ENCODE peak calls at places on chromosomes 4 and X, in six cellular contexts. C is adrenal gland, D is GM12878, L is cardiac muscle cell, T is IMR-90, G is adipocyte. I is an unnamed sample.
A peak's percentile ranks its signal among the peaks of the same experiment; 100 is the strongest.

GRCh38 chrX:105910563-105911105 is 88.3 kb downstream of the NRK start:
- DNase-seq in C (no peak), D (no peak), L (peak; percentile 86), T (no peak), G (no peak), I (no peak)

GRCh38 chr4:13537011-13537831 is 7.1 kb downstream of the NKX3-2 start:
- DNase-seq in C (no peak), D (no peak), L (no peak), T (no peak), G (no peak), I (no peak)

GRCh38 chr4:100707786-100708185 is 190.0 kb upstream of the EMCN start:
- DNase-seq in C (no peak), D (no peak), L (peak; percentile 5), T (no peak), G (peak; percentile 2), I (no peak)

GRCh38 chr4:53706422-53707032 is 115.2 kb upstream of the LNX1 start:
- DNase-seq in C (peak; percentile 20), D (peak; percentile 45), L (peak; percentile 87), T (peak; percentile 71), G (peak; percentile 89), I (peak; percentile 40)

GRCh38 chrX:123797543-123798447 is 62.1 kb upstream of the XIAP start:
- DNase-seq in C (no peak), D (no peak), L (no peak), T (no peak), G (no peak), I (no peak)

GRCh38 chrX:147916375-147916968 is 4.8 kb downstream of the FMR1 start:
- DNase-seq in C (no peak), D (no peak), L (no peak), T (no peak), G (no peak), I (no peak)

GRCh38 chr4:79662651-79663050 is 254.6 kb upstream of the GK2 start:
- DNase-seq in C (no peak), D (no peak), L (no peak), T (no peak), G (no peak), I (no peak)

GRCh38 chrX:124478046-124478445 is 131.7 kb downstream of the SH2D1A start:
- DNase-seq in C (no peak), D (no peak), L (no peak), T (no peak), G (no peak), I (no peak)

GRCh38 chr4:27308379-27308778 is 447.7 kb downstream of the STIM2 start:
- DNase-seq in C (no peak), D (no peak), L (no peak), T (no peak), G (no peak), I (no peak)

GRCh38 chr4:150379454-150379853 is 202.5 kb upstream of the MAB21L2 start:
- DNase-seq in C (no peak), D (no peak), L (peak; percentile 25), T (peak; percentile 64), G (no peak), I (no peak)

GRCh38 chr4:176638992-176639391 is 153.7 kb downstream of the VEGFC start:
- DNase-seq in C (no peak), D (no peak), L (peak; percentile 28), T (peak; percentile 23), G (no peak), I (no peak)

GRCh38 chr4:152032722-152033131 is 271.9 kb upstream of the GATB start:
- DNase-seq in C (peak; percentile 74), D (no peak), L (peak; percentile 34), T (peak; percentile 88), G (peak; percentile 63), I (no peak)

GRCh38 chr4:16801356-16801755 is 97.1 kb downstream of the LDB2 start:
- DNase-seq in C (no peak), D (no peak), L (no peak), T (peak; percentile 52), G (no peak), I (no peak)

GRCh38 chrX:69038188-69038587 is 127.1 kb downstream of the PJA1 start:
- DNase-seq in C (peak; percentile 2), D (no peak), L (no peak), T (no peak), G (no peak), I (no peak)

GRCh38 chr4:84879651-84880200 is 86.8 kb downstream of the WDFY3 start:
- DNase-seq in C (no peak), D (no peak), L (peak; percentile 19), T (peak; percentile 33), G (peak; percentile 50), I (no peak)

GRCh38 chr4:102693266-102693850 is 67.4 kb downstream of the MANBA start:
- DNase-seq in C (no peak), D (no peak), L (no peak), T (peak; percentile 67), G (peak; percentile 2), I (no peak)

GRCh38 chr4:7031526-7032449 is 11.4 kb upstream of the TADA2B start:
- DNase-seq in C (no peak), D (no peak), L (no peak), T (no peak), G (no peak), I (no peak)

GRCh38 chrX:338836-339400 is 20.3 kb upstream of the GTPBP6 start:
- DNase-seq in C (no peak), D (no peak), L (no peak), T (no peak), G (no peak), I (no peak)

GRCh38 chr4:76060506-76060905 is 14.0 kb upstream of the ART3 start:
- DNase-seq in C (no peak), D (no peak), L (no peak), T (no peak), G (no peak), I (no peak)

GRCh38 chrX:63250253-63250868 is 100.8 kb downstream of the SPIN4 start:
- DNase-seq in C (peak; percentile 52), D (peak; percentile 60), L (peak; percentile 84), T (peak; percentile 85), G (peak; percentile 86), I (peak; percentile 30)

GRCh38 chr4:162061214-162061613 is 102.6 kb downstream of the FSTL5 start:
- DNase-seq in C (no peak), D (no peak), L (no peak), T (no peak), G (peak; percentile 38), I (no peak)

DNA sequence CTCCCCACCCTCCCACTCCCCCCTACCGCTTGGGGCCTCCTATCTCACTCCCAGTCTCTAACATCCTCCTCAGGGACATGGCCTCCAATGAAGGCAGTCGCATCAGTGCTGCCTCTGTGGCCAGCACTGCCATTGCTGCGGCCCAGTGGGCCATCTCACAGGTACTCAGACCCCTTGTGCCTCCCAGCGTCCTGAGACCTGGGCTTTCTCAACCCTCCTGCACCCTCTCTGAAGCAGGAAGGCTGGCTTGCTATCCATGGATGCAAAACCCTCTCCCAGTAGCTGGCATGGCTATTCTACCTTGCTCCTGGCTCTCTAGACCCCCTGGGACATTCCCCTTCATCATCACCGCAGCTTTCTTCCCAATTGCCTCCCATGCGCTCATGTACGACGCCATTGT is 13.3 kb upstream of the UBA1 start:
- DNase-seq in C (no peak), D (no peak), L (no peak), T (no peak), G (no peak), I (no peak)
- H3K36me3 ChIP-seq in C (peaks cover 74% of the 10 kb centered on the region), D (no peaks in the 10 kb centered on the region), L (no peaks in the 10 kb centered on the region), T (peaks cover 38% of the 10 kb centered on the region), G (peaks cover 58% of the 10 kb centered on the region), I (peaks cover 12% of the 10 kb centered on the region)

GRCh38 chr4:145153181-145153903 is 27.0 kb downstream of the OTUD4 start:
- DNase-seq in C (no peak), D (no peak), L (no peak), T (peak; percentile 17), G (no peak), I (no peak)
- H3K36me3 ChIP-seq in C (peaks cover 60% of the 10 kb centered on the region), D (peaks cover 26% of the 10 kb centered on the region), L (peaks cover 61% of the 10 kb centered on the region), T (peaks cover 14% of the 10 kb centered on the region), G (peaks cover 83% of the 10 kb centered on the region), I (peaks cover 2% of the 10 kb centered on the region)

DNA sequence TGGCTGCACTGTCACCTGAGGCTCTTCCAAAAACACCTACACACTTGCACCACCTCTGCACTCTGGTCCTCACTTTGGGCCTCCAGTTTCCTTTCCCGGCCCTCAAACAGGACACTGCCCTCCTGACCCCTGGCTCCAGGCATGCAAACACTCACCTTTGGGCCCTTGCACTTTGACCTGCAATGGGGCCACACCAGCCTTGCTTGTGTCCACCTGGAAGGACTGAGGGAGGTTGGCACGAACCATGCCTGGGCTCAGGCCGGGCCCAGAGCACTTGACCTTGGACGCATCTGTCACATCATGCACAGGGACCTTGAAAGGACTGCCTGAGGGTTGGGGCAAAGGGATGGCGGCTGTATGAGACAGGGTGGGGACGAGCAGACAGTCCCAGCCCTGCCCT is 15.6 kb downstream of the FLNA start:
- DNase-seq in C (no peak), D (no peak), L (no peak), T (no peak), G (no peak), I (no peak)
- H3K36me3 ChIP-seq in C (peaks cover 94% of the 10 kb centered on the region), D (peaks cover 4% of the 10 kb centered on the region), L (peaks cover 61% of the 10 kb centered on the region), T (peaks cover 90% of the 10 kb centered on the region), G (peaks cover 82% of the 10 kb centered on the region), I (peaks cover 42% of the 10 kb centered on the region)

GRCh38 chr4:1337376-1337831 is 9.6 kb upstream of the UVSSA start:
- DNase-seq in C (no peak), D (no peak), L (no peak), T (peak; percentile 51), G (no peak), I (no peak)
- H3K36me3 ChIP-seq in C (peaks cover 69% of the 10 kb centered on the region), D (peaks cover 25% of the 10 kb centered on the region), L (peaks cover 38% of the 10 kb centered on the region), T (peaks cover 74% of the 10 kb centered on the region), G (peaks cover 73% of the 10 kb centered on the region), I (peaks cover 47% of the 10 kb centered on the region)

DNA sequence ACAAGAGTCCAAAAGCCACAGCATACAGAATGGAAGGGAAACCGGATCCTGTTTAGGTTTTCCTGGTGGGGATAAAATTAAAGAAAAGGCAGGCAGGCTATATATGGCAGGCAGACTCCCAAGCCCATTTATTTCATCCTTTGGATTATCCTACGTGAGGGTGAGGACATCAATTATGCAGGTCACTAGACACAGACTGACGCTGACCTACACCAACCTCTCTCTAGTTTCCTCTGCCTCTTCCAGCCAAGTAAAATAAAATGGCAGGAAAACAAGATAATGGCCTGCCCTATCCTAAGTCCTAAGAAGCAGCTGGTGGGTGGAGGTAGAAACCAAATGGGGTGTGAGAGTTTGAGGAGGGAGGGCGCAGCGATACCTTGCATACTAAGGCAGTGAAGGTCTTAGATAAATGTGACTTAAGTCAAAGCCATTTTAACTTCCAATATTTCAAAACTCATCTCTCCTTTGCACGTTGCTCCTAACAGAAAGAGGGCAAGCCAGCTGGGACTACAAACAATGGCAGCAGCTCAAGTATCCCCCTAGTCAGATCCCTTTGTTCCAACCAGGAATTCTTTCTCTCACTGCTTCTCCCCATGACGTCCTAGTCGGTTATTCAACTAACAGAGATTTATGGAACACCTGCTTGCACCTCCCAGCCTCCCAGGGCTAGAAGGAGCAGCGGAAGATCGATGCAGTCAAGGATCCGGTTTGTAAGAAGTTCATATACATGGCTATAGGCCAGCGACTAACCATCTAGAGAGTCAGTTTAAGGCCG is 72.8 kb downstream of the IRF2 start:
- DNase-seq in C (no peak), D (no peak), L (no peak), T (no peak), G (no peak), I (no peak)
- H3K36me3 ChIP-seq in C (peaks cover 48% of the 10 kb centered on the region), D (peaks cover 34% of the 10 kb centered on the region), L (peaks cover 9% of the 10 kb centered on the region), T (peaks cover 48% of the 10 kb centered on the region), G (peaks cover 49% of the 10 kb centered on the region), I (peaks cover 33% of the 10 kb centered on the region)

GRCh38 chr4:25402521-25402920 is 25.5 kb downstream of the ANAPC4 start:
- DNase-seq in C (no peak), D (no peak), L (peak; percentile 62), T (peak; percentile 66), G (peak; percentile 67), I (no peak)
- H3K36me3 ChIP-seq in C (peaks cover 61% of the 10 kb centered on the region), D (peaks cover 19% of the 10 kb centered on the region), L (peaks cover 32% of the 10 kb centered on the region), T (peaks cover 13% of the 10 kb centered on the region), G (peaks cover 78% of the 10 kb centered on the region), I (peaks cover 8% of the 10 kb centered on the region)

GRCh38 chr4:1825326-1825725 is 30.6 kb downstream of the LETM1 start:
- DNase-seq in C (no peak), D (no peak), L (no peak), T (no peak), G (no peak), I (no peak)
- H3K36me3 ChIP-seq in C (peaks cover 54% of the 10 kb centered on the region), D (peaks cover 9% of the 10 kb centered on the region), L (peaks cover 7% of the 10 kb centered on the region), T (peaks cover 51% of the 10 kb centered on the region), G (peaks cover 71% of the 10 kb centered on the region), I (peaks cover 33% of the 10 kb centered on the region)